ENCODE peak calls at places on chromosomes 6 and 20, in seven cellular contexts. Q is thyroid gland, S is endothelial cell of umbilical vein, T is body of pancreas, A is esophagus muscularis mucosa, H is right lobe of liver, D is Peyer's patch. Y is an unnamed sample.

GRCh38 chr6:90790696-90791095 is 203.8 kb upstream of the MAP3K7 start:
- DNase-seq in Q (no peak), S (no peak), T (no peak), A (no peak), H (no peak), D (no peak), Y (no peak)

GRCh38 chr6:49541210-49541724 is 9.2 kb upstream of the C6orf141 start:
- DNase-seq in Q (no peak), S (peak; percentile 67), T (no peak), A (no peak), H (no peak), D (no peak), Y (no peak)

GRCh38 chr20:63223121-63223825 is 7.3 kb upstream of the YTHDF1 start:
- DNase-seq in Q (peak; percentile 47), S (peak; percentile 35), T (peak; percentile 48), A (no peak), H (no peak), D (no peak), Y (peak; percentile 58)

GRCh38 chr20:13819885-13820645 is 35.2 kb downstream of the NDUFAF5 start:
- DNase-seq in Q (peak; percentile 54), S (peak; percentile 60), T (peak; percentile 59), A (no peak), H (peak; percentile 22), D (no peak), Y (peak; percentile 23)

GRCh38 chr6:36519352-36519751 is 27.9 kb downstream of the STK38 start:
- DNase-seq in Q (no peak), S (no peak), T (no peak), A (no peak), H (no peak), D (no peak), Y (no peak)

GRCh38 chr6:107716688-107717089 is 107.4 kb downstream of the SCML4 start:
- DNase-seq in Q (no peak), S (no peak), T (no peak), A (no peak), H (no peak), D (no peak), Y (peak; percentile 44)

GRCh38 chr6:130928993-130929678 is 101.9 kb downstream of the SMLR1 start:
- DNase-seq in Q (no peak), S (peak; percentile 75), T (no peak), A (no peak), H (no peak), D (no peak), Y (no peak)

GRCh38 chr6:12969933-12970332 is 253.4 kb downstream of the PHACTR1 start:
- DNase-seq in Q (no peak), S (no peak), T (no peak), A (no peak), H (no peak), D (no peak), Y (no peak)

GRCh38 chr6:138528137-138528536 is 28.8 kb upstream of the NHSL1 start:
- DNase-seq in Q (no peak), S (no peak), T (no peak), A (no peak), H (no peak), D (no peak), Y (no peak)

GRCh38 chr6:118896339-118897136 is 2.6 kb downstream of the ASF1A start:
- DNase-seq in Q (no peak), S (peak; percentile 76), T (no peak), A (no peak), H (no peak), D (no peak), Y (no peak)

GRCh38 chr6:30685977-30686907 is at the start of gene PPP1R18:
- DNase-seq in Q (peak; percentile 76), S (peak; percentile 28), T (peak; percentile 62), A (peak; percentile 95), H (peak; percentile 92), D (peak; percentile 79), Y (peak; percentile 54)
- TF ChIP-seq POLR2A in Q (no peak), S (peak; percentile 88), T (no peak), A (no peak), H (no peak), D (no peak), Y (no peak)

GRCh38 chr6:11333292-11333849 is 100.9 kb upstream of the NEDD9 start:
- DNase-seq in Q (no peak), S (no peak), T (no peak), A (no peak), H (no peak), D (no peak), Y (no peak)
- TF ChIP-seq POLR2A in Q (no peak), S (no peak), T (no peak), A (no peak), H (no peak), D (no peak), Y (no peak)

GRCh38 chr6:79812195-79812594 is 135.2 kb downstream of the ELOVL4 start:
- DNase-seq in Q (no peak), S (no peak), T (no peak), A (no peak), H (no peak), D (no peak), Y (no peak)
- TF ChIP-seq POLR2A in Q (no peak), S (no peak), T (no peak), A (no peak), H (no peak), D (no peak), Y (no peak)

DNA sequence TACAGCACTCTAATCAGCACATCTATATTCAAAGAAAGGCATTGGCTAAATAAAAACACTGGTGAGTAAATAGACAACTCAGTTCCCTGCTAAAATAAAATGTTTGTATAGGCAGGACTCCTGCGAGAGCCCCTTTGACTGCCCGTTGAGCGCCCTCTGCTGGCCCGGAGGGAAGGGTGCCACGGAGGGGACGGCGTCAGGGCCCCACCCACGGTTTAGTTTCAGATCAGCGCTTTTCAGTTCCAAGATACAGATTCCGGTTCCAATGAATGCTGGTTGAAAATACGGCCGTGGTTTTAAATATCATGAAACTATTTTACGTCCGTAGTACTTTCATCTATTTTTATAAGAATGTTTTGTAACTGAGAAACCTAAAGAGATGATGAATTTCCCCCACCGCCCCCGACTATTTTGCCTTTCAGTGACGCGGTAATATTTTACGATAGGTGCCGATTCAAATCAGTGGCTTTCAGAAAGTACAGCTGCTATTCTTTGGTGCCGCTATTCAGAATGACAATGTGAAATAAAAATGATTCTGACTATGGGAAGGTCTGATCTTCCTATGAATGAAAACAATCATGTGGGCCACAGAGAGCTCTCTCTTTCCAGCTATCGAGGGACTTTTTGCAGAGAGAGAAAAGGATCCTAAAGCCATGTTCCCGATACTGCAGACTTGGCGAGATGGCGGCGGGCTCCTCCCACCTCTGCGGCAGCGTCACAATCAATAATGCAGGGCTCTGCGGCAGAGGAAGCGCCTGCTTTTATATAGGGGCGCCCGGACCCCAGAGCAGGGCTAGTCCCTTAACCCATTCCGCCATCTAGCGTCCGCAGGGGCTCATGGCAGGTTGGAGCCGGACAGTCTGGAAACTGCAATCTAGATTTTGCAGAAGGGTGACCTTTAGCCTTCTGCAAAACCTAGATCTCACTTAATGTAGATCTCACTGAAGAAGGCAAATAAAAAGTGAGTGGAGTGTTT is 10.6 kb upstream of the CCN6 start:
- DNase-seq in Q (peak; percentile 79), S (peak; percentile 95), T (peak; percentile 83), A (peak; percentile 97), H (peak; percentile 91), D (peak; percentile 87), Y (peak; percentile 58)
- TF ChIP-seq POLR2A in Q (no peak), S (peak; percentile 54), T (peak; percentile 49), A (no peak), H (peak; percentile 68), D (no peak), Y (peak; percentile 36)

Y was measured in GM12891.